ENCODE peak calls at places on chromosomes 5 and 9, in nine cellular contexts. B is psoas muscle; I is mucosa of gallbladder; X is GM13977; T is GM04504; H is HFF-Myc; Q is cardiac fibroblast; K is effector memory CD8-positive, alpha-beta T cell; N is NCI-H774. O is an unnamed sample.

GRCh38 chr9:95649801-95650213 is 133.0 kb upstream of the PTCH1 start:
- DNase-seq in Q (no peak), X (no peak), B (no peak), I (no peak), H (no peak), N (no peak), K (no peak), T (peak), O (no peak)

GRCh38 chr9:16870606-16871357 is at the start of gene BNC2:
- DNase-seq in N (no peak), K (no peak), I (peak), H (no peak), X (peak), Q (peak), T (no peak), B (peak), O (peak)

GRCh38 chr5:137315534-137316345 is 183.4 kb downstream of the SPOCK1 start:
- DNase-seq in I (no peak), K (no peak), X (no peak), H (no peak), B (no peak), T (no peak), N (no peak), Q (peak), O (no peak)

GRCh38 chr5:568061-568781 is 43.9 kb upstream of the CEP72 start:
- DNase-seq in K (no peak), H (no peak), X (no peak), I (peak), B (no peak), T (no peak), N (no peak), Q (no peak), O (no peak)

GRCh38 chr5:74865799-74866652 is at the start of gene FAM169A:
- DNase-seq in X (peak), N (peak), T (no peak), Q (peak), I (peak), K (peak), B (no peak), H (no peak), O (peak)

GRCh38 chr5:160008877-160009590 is at the start of gene TTC1:
- DNase-seq in X (peak), T (peak), N (peak), Q (peak), I (peak), K (peak), B (peak), H (peak), O (peak)

GRCh38 chr5:170623576-170624181 is 119.9 kb downstream of the KCNIP1 start:
- DNase-seq in N (peak), Q (peak), X (peak), T (peak), I (no peak), B (no peak), K (no peak), H (no peak), O (peak)

GRCh38 chr9:129413537-129414376 is 207.1 kb downstream of the C9orf50 start:
- DNase-seq in X (peak), Q (peak), B (peak), T (peak), H (peak), K (peak), N (peak), I (peak), O (peak)

GRCh38 chr9:109414125-109414785 is 83.9 kb downstream of the PTPN3 start:
- DNase-seq in H (no peak), T (no peak), Q (no peak), N (no peak), X (no peak), B (no peak), K (no peak), I (no peak), O (no peak)

GRCh38 chr5:157106668-157107461 is 2.0 kb downstream of the HAVCR2 start:
- DNase-seq in Q (no peak), B (no peak), H (no peak), X (no peak), T (no peak), N (no peak), K (no peak), I (no peak), O (peak)

GRCh38 chr9:87181670-87182069 is 234.4 kb upstream of the GAS1 start:
- DNase-seq in K (no peak), B (no peak), N (no peak), T (no peak), X (peak), I (no peak), H (no peak), Q (no peak), O (no peak)

GRCh38 chr9:5920860-5921328 is 30.2 kb downstream of the MLANA start:
- DNase-seq in N (no peak), Q (no peak), T (peak), K (no peak), I (no peak), X (peak), B (no peak), H (no peak), O (no peak)

GRCh38 chr5:56638768-56639238 is 176.5 kb upstream of the MAP3K1 start:
- DNase-seq in X (no peak), B (no peak), T (no peak), N (no peak), Q (no peak), K (no peak), I (peak), H (no peak), O (no peak)

GRCh38 chr9:93898502-93899426 is 56.4 kb downstream of the BARX1 start:
- DNase-seq in Q (no peak), T (no peak), K (no peak), N (no peak), B (peak), H (no peak), X (no peak), I (no peak), O (no peak)

GRCh38 chr9:77562021-77562748 is 85.9 kb downstream of the GNA14 start:
- DNase-seq in N (no peak), H (no peak), K (no peak), T (no peak), Q (no peak), X (no peak), I (no peak), B (no peak), O (no peak)

GRCh38 chr9:136707011-136707410 is 5.4 kb upstream of the DIPK1B start:
- DNase-seq in X (no peak), H (no peak), N (no peak), B (no peak), I (no peak), Q (no peak), T (no peak), K (no peak), O (no peak)

GRCh38 chr5:83718936-83719495 is 1.6 kb downstream of the HAPLN1 start:
- DNase-seq in B (no peak), T (no peak), I (no peak), K (no peak), Q (no peak), N (no peak), H (no peak), X (no peak), O (no peak)

GRCh38 chr5:29252390-29252789 is 1941.1 kb upstream of the CDH6 start:
- DNase-seq in B (no peak), X (no peak), T (no peak), K (no peak), N (no peak), I (no peak), H (no peak), Q (no peak), O (no peak)

GRCh38 chr5:67971223-67971830 is 244.2 kb upstream of the PIK3R1 start:
- DNase-seq in B (peak), I (no peak), K (no peak), T (peak), Q (peak), X (no peak), H (no peak), N (no peak), O (no peak)

GRCh38 chr9:130458027-130458803 is 13.5 kb downstream of the ASS1 start:
- DNase-seq in X (no peak), T (no peak), K (no peak), N (no peak), B (no peak), I (no peak), H (no peak), Q (no peak), O (no peak)

GRCh38 chr5:159033351-159033657 is 66.4 kb downstream of the EBF1 start:
- DNase-seq in B (no peak), K (no peak), N (no peak), T (no peak), X (no peak), H (no peak), Q (peak), I (no peak), O (no peak)

GRCh38 chr9:109504689-109505088 is 6.6 kb upstream of the PTPN3 start:
- DNase-seq in T (no peak), X (no peak), Q (no peak), B (no peak), I (no peak), K (no peak), H (no peak), N (no peak), O (no peak)

GRCh38 chr9:127809562-127810377 is 7.1 kb downstream of the FPGS start:
- DNase-seq in B (no peak), I (no peak), N (no peak), X (no peak), T (no peak), Q (peak), K (no peak), H (no peak), O (peak)

GRCh38 chr5:159208508-159209437 is 580 bp downstream of the RNF145 start:
- DNase-seq in T (no peak), Q (peak), N (no peak), X (no peak), H (no peak), B (peak), K (no peak), I (peak), O (peak)

GRCh38 chr5:110817437-110817836 is 78.6 kb downstream of the SLC25A46 start:
- DNase-seq in K (no peak), Q (peak), X (no peak), T (no peak), B (no peak), N (no peak), H (no peak), I (no peak), O (no peak)

GRCh38 chr9:122506964-122507363 is 3.6 kb upstream of the OR1J2 start:
- DNase-seq in H (no peak), B (no peak), T (no peak), I (no peak), N (no peak), K (no peak), X (no peak), Q (no peak), O (no peak)

GRCh38 chr9:95406114-95406513 is 88.6 kb upstream of the FANCC start:
- DNase-seq in N (no peak), I (no peak), H (no peak), X (no peak), Q (peak), T (peak), K (no peak), B (no peak), O (no peak)

GRCh38 chr9:108477538-108478006 is 378.2 kb downstream of the ACTL7B start:
- DNase-seq in T (peak), I (no peak), H (peak), X (no peak), K (no peak), N (peak), B (no peak), Q (peak), O (no peak)

GRCh38 chr5:172886974-172887491 is 53.0 kb downstream of the ERGIC1 start:
- DNase-seq in X (no peak), T (peak), K (no peak), Q (peak), H (no peak), I (peak), N (no peak), B (peak), O (peak)

GRCh38 chr5:159759791-159760300 is 156.4 kb upstream of the ADRA1B start:
- DNase-seq in N (no peak), B (no peak), I (no peak), H (no peak), X (no peak), K (no peak), T (no peak), Q (no peak), O (no peak)

GRCh38 chr5:5414999-5415398 is 7.5 kb upstream of the ICE1 start:
- DNase-seq in N (no peak), Q (no peak), X (no peak), K (no peak), H (no peak), T (no peak), I (no peak), B (no peak), O (no peak)

GRCh38 chr5:143413964-143414669 is 10.6 kb upstream of the NR3C1 start:
- DNase-seq in X (no peak), N (no peak), B (peak), T (no peak), I (no peak), H (no peak), K (no peak), Q (peak), O (peak)

GRCh38 chr9:32399110-32399815 is 14.8 kb downstream of the ACO1 start:
- DNase-seq in I (no peak), X (no peak), T (no peak), K (no peak), B (no peak), H (no peak), Q (no peak), N (no peak), O (no peak)

GRCh38 chr9:14312721-14313377 is 1.1 kb downstream of the NFIB start:
- DNase-seq in I (no peak), H (no peak), T (no peak), N (peak), B (peak), K (no peak), Q (peak), X (no peak), O (peak)

GRCh38 chr5:180156141-180156540 is 52.9 kb downstream of the RASGEF1C start:
- DNase-seq in X (no peak), Q (no peak), T (no peak), H (no peak), N (no peak), B (no peak), I (no peak), K (no peak), O (no peak)

GRCh38 chr5:172091956-172092732 is 85.7 kb upstream of the FBXW11 start:
- DNase-seq in N (no peak), I (no peak), X (no peak), B (no peak), T (no peak), H (no peak), Q (no peak), K (no peak), O (no peak)

GRCh38 chr9:133306242-133307194 is 29.5 kb downstream of the SURF6 start:
- DNase-seq in H (no peak), N (no peak), Q (no peak), T (peak), K (no peak), I (no peak), X (no peak), B (no peak), O (no peak)